ENCODE peak calls at places on chromosomes 5 and 9, in four cellular contexts. A is SK-N-SH, M is GM12878, T is K562. B is an unnamed sample.

GRCh38 chr5:142817961-142818431 is 47.8 kb downstream of the ARHGAP26 start:
- DNase-seq in A (no peak), M (no peak), T (no peak), B (no peak)

GRCh38 chr5:81122271-81122670 is 110.9 kb upstream of the CKMT2 start:
- DNase-seq in A (no peak), M (no peak), T (no peak), B (no peak)

GRCh38 chr9:111598730-111599091 is 736 bp downstream of the PTGR1 start:
- DNase-seq in A (no peak), M (no peak), T (no peak), B (no peak)

GRCh38 chr5:96721351-96721970 is 59.3 kb downstream of the CAST start:
- DNase-seq in A (no peak), M (no peak), T (no peak), B (no peak)

GRCh38 chr9:111056554-111056953 is 18.3 kb upstream of the LPAR1 start:
- DNase-seq in A (peak), M (no peak), T (no peak), B (no peak)

GRCh38 chr5:66828551-66829421 is 232.6 kb downstream of the MAST4 start:
- DNase-seq in A (peak), M (no peak), T (no peak), B (peak)

GRCh38 chr9:23914431-23915003 is 88.5 kb upstream of the ELAVL2 start:
- DNase-seq in A (no peak), M (no peak), T (no peak), B (no peak)

GRCh38 chr5:168708301-168708695 is 129.1 kb upstream of the PANK3 start:
- DNase-seq in A (no peak), M (no peak), T (no peak), B (no peak)

GRCh38 chr9:137893670-137894069 is 16.1 kb downstream of the CACNA1B start:
- DNase-seq in A (peak), M (no peak), T (no peak), B (no peak)

GRCh38 chr9:98575379-98576346 is 133.1 kb downstream of the GABBR2 start:
- DNase-seq in A (no peak), M (peak), T (peak), B (no peak)

GRCh38 chr5:176441921-176442323 is 6.3 kb upstream of the FAF2 start:
- DNase-seq in A (no peak), M (no peak), T (no peak), B (no peak)

GRCh38 chr5:67404261-67405100 is 207.9 kb upstream of the CD180 start:
- DNase-seq in A (no peak), M (no peak), T (no peak), B (no peak)

GRCh38 chr9:86600291-86600690 is 246.1 kb upstream of the TUT7 start:
- DNase-seq in A (no peak), M (no peak), T (no peak), B (no peak)

GRCh38 chr5:131303537-131303936 is 39.7 kb downstream of the CDC42SE2 start:
- DNase-seq in A (no peak), M (no peak), T (no peak), B (no peak)

GRCh38 chr5:143405063-143405746 is 1.7 kb upstream of the NR3C1 start:
- DNase-seq in A (peak), M (no peak), T (peak), B (peak)

GRCh38 chr9:121958530-121958929 is 134.6 kb downstream of the TTLL11 start:
- DNase-seq in A (no peak), M (no peak), T (no peak), B (no peak)

GRCh38 chr9:98104445-98104881 is 14.6 kb downstream of the TRIM14 start:
- DNase-seq in A (no peak), M (no peak), T (no peak), B (no peak)

GRCh38 chr9:79968533-79968932 is 396.8 kb downstream of the TLE4 start:
- DNase-seq in A (no peak), M (no peak), T (no peak), B (no peak)

GRCh38 chr5:142422426-142422825 is 97.6 kb upstream of the SPRY4 start:
- DNase-seq in A (no peak), M (no peak), T (no peak), B (no peak)

GRCh38 chr5:169631360-169631759 is 5.7 kb upstream of the DOCK2 start:
- DNase-seq in A (no peak), M (no peak), T (no peak), B (no peak)

GRCh38 chr9:99272866-99273265 is 50.8 kb downstream of the SEC61B start:
- DNase-seq in A (no peak), M (no peak), T (no peak), B (no peak)

GRCh38 chr9:95351051-95351450 is 33.5 kb upstream of the FANCC start:
- DNase-seq in A (no peak), M (no peak), T (no peak), B (peak)

GRCh38 chr5:109656829-109657228 is 32.9 kb upstream of the MAN2A1 start:
- DNase-seq in A (no peak), M (no peak), T (peak), B (no peak)

GRCh38 chr5:9833871-9834270 is 203.7 kb upstream of the TAS2R1 start:
- DNase-seq in A (no peak), M (no peak), T (no peak), B (peak)

GRCh38 chr5:81070561-81070960 is 110.4 kb downstream of the RASGRF2 start:
- DNase-seq in A (no peak), M (no peak), T (no peak), B (no peak)

GRCh38 chr5:73435640-73436534 is 12.7 kb downstream of the FOXD1 start:
- DNase-seq in A (no peak), M (no peak), T (no peak), B (no peak)

GRCh38 chr5:138950411-138951011 is 75.4 kb upstream of the LRRTM2 start:
- DNase-seq in A (no peak), M (no peak), T (no peak), B (no peak)

GRCh38 chr5:32642276-32643002 is 57.1 kb downstream of the SUB1 start:
- DNase-seq in A (no peak), M (no peak), T (no peak), B (no peak)

GRCh38 chr9:122988919-122989614 is 44.4 kb upstream of the GPR21 start:
- DNase-seq in A (no peak), M (no peak), T (no peak), B (no peak)

GRCh38 chr9:134371731-134372130 is 45.5 kb downstream of the RXRA start:
- DNase-seq in A (no peak), M (no peak), T (no peak), B (no peak)

GRCh38 chr9:117733465-117733864 is 29.3 kb downstream of the TLR4 start:
- DNase-seq in A (no peak), M (no peak), T (no peak), B (no peak)

GRCh38 chr9:4530375-4530774 is 40.1 kb downstream of the SLC1A1 start:
- DNase-seq in A (no peak), M (peak), T (no peak), B (no peak)

GRCh38 chr5:108361771-108362170 is 20.1 kb downstream of the FBXL17 start:
- DNase-seq in A (no peak), M (no peak), T (no peak), B (no peak)

GRCh38 chr5:132774896-132775295 is 2.1 kb downstream of the SEPTIN8 start:
- DNase-seq in A (no peak), M (no peak), T (no peak), B (no peak)
- TF ChIP-seq NRF1 in A (no peak), M (no peak), T (no peak), B (no peak)

GRCh38 chr9:20981486-20981885 is 50.0 kb downstream of the HACD4 start:
- DNase-seq in A (no peak), M (no peak), T (no peak), B (no peak)
- H2AFZ ChIP-seq in A (no peak), M (peak), T (no peak), B (no peak)

DNA sequence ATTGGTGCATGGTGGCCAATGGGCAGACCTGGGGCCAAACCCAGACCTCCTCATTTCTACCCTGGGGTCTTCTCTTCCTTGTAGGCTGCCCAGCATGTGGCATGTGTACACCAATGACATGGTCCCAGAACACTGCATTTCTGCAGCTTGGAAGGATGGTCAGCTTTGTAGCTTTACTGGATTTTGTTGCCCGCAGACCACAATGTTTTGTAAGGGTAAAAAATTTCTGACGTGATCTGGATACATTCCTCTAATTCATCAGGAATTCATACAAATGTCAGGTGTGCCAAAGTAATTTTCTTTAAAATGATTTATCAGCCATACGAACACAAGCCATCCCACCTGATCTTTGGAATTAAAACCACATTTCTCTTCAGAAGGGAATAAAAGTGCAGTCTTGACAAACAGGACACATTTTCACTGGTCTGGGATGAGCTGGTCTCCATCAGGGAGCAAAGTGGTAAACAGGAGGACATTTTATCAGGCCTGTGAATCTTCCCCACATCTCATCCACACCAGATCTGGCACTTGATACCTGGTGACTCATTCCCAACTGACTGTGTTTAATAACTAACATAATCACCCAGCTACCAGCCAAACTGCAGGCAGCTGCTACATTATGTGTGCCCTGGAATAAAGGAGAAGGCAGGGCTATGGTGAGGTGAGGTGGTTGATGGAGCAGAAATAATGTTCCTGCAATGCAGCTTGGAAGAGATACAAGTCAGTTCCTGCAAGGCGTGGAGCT is 103.9 kb downstream of the SPOCK1 start:
- DNase-seq in A (peak), M (no peak), T (no peak), B (no peak)
- TF ChIP-seq NRF1 in A (no peak), M (no peak), T (no peak), B (no peak)

GRCh38 chr5:129177451-129177850 is 82.9 kb downstream of the ISOC1 start:
- DNase-seq in A (no peak), M (no peak), T (no peak), B (no peak)
- H2AFZ ChIP-seq in A (no peak), M (no peak), T (no peak), B (peak)

GRCh38 chr5:149254506-149254905 is 17.2 kb upstream of the AFAP1L1 start:
- DNase-seq in A (no peak), M (no peak), T (no peak), B (no peak)

GRCh38 chr5:149257875-149258705 is 13.6 kb upstream of the AFAP1L1 start:
- DNase-seq in A (no peak), M (no peak), T (no peak), B (no peak)

GRCh38 chr5:149260761-149261160 is 10.9 kb upstream of the AFAP1L1 start:
- DNase-seq in A (no peak), M (no peak), T (no peak), B (no peak)

GRCh38 chr5:149261246-149261645 is 10.4 kb upstream of the AFAP1L1 start:
- DNase-seq in A (no peak), M (no peak), T (no peak), B (no peak)

DNA sequence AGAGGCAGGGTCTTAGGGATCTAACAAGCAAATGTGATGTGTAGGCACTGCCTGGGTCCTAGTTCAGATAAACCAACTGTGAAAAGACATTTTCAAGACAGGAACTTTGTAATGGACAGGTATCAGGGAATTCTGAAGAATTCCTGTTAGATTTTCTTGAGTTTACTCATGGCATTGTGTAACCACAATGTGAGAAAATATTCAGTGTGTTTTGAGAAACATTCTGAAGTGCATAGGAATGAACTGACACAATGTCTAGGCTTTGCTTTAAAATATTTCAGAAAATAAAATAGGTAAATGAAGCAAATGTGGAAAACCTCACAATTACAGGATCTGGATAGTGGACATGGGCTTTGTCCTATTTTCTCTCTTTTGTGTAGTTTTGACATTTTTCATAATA is 15.2 kb upstream of the AFAP1L1 start:
- DNase-seq in A (no peak), M (no peak), T (no peak), B (no peak)
- TF ChIP-seq NRF1 in A (no peak), M (no peak), T (no peak), B (no peak)